ENCODE peak calls at places on chromosomes 4 and X, in eight cellular contexts. B, I, S, E, M, Y, Z and O are unnamed samples.

GRCh38 chr4:26859762-26860156 is 882 bp upstream of the STIM2 start:
- DNase-seq in S (no peak), I (no peak), E (no peak), M (no peak), Y (no peak), B (no peak), Z (no peak), O (no peak)

GRCh38 chrX:141669689-141670088 is 28.9 kb downstream of the SPANXD start:
- DNase-seq in Z (no peak), Y (no peak), S (no peak), I (no peak), M (no peak), B (no peak), E (no peak), O (no peak)

GRCh38 chrX:140713174-140713539 is 3.6 kb downstream of the LINC00632 start:
- DNase-seq in E (no peak), S (no peak), B (no peak), M (no peak), I (peak; percentile 36), Z (no peak), Y (no peak), O (no peak)

GRCh38 chr4:113358784-113359183 is 309.3 kb downstream of the ANK2 start:
- DNase-seq in E (no peak), Y (no peak), M (no peak), B (no peak), Z (no peak), I (peak; percentile 7), S (no peak), O (no peak)

GRCh38 chr4:3201718-3202702 is 46.9 kb upstream of the MSANTD1 start:
- DNase-seq in M (no peak), I (peak; percentile 93), Z (no peak), Y (peak; percentile 61), S (no peak), B (no peak), E (peak; percentile 78), O (no peak)

GRCh38 chr4:70833701-70834100 is 6.0 kb downstream of the GRSF1 start:
- DNase-seq in S (no peak), Z (no peak), B (no peak), E (no peak), I (no peak), Y (no peak), M (no peak), O (no peak)

GRCh38 chr4:82613111-82613510 is 51.3 kb upstream of the TMEM150C start:
- DNase-seq in I (no peak), Z (no peak), Y (no peak), E (no peak), M (no peak), B (no peak), S (no peak), O (no peak)

GRCh38 chr4:145195167-145195952 is 15.0 kb upstream of the OTUD4 start:
- DNase-seq in E (no peak), Y (peak; percentile 40), S (no peak), M (no peak), B (no peak), I (peak; percentile 29), Z (no peak), O (no peak)

GRCh38 chr4:78369691-78370090 is 181.9 kb upstream of the ANXA3 start:
- DNase-seq in E (no peak), I (no peak), Z (no peak), M (peak; percentile 52), S (no peak), B (no peak), Y (no peak), O (no peak)

GRCh38 chr4:121071640-121072037 is 696 bp downstream of the NDNF start:
- DNase-seq in E (no peak), I (no peak), Z (no peak), S (no peak), Y (no peak), B (no peak), M (no peak), O (no peak)

GRCh38 chrX:153878969-153879653 is 6.9 kb downstream of the L1CAM start:
- DNase-seq in Y (peak; percentile 52), E (no peak), S (no peak), B (no peak), Z (no peak), M (peak; percentile 54), I (peak; percentile 79), O (peak; percentile 24)

GRCh38 chr4:3371581-3372001 is 70.2 kb upstream of the HGFAC start:
- DNase-seq in B (no peak), I (peak; percentile 36), S (no peak), Y (no peak), E (no peak), Z (no peak), M (no peak), O (no peak)

GRCh38 chrX:150347471-150347870 is 15.6 kb upstream of the MAMLD1 start:
- DNase-seq in I (no peak), B (no peak), Y (no peak), E (no peak), S (no peak), Z (no peak), M (no peak), O (no peak)

GRCh38 chrX:42746606-42747005 is 31.4 kb downstream of the PPP1R2C start:
- DNase-seq in M (no peak), Y (no peak), I (peak; percentile 25), B (no peak), E (no peak), S (no peak), Z (no peak), O (no peak)

GRCh38 chr4:108080752-108081151 is 88.0 kb downstream of the LEF1 start:
- DNase-seq in E (peak; percentile 66), B (no peak), Z (no peak), I (no peak), Y (no peak), S (no peak), M (no peak), O (no peak)

GRCh38 chr4:45131020-45131419 is 404.7 kb upstream of the GNPDA2 start:
- DNase-seq in M (no peak), I (no peak), B (no peak), S (no peak), Y (no peak), E (no peak), Z (no peak), O (no peak)

GRCh38 chr4:58553679-58554078 is 1443.5 kb upstream of the IGFBP7 start:
- DNase-seq in B (no peak), M (no peak), Z (no peak), E (no peak), I (no peak), S (no peak), Y (no peak), O (no peak)

GRCh38 chrX:39645059-39645895 is 452.5 kb downstream of the BCOR start:
- DNase-seq in E (no peak), I (peak; percentile 71), M (no peak), B (no peak), Z (no peak), S (no peak), Y (no peak), O (no peak)

GRCh38 chrX:108731144-108731543 is 5.2 kb downstream of the IRS4 start:
- DNase-seq in Y (no peak), E (no peak), S (no peak), B (no peak), I (no peak), M (no peak), Z (no peak), O (no peak)

GRCh38 chr4:129926936-129927335 is 831.0 kb downstream of the C4orf33 start:
- DNase-seq in Z (no peak), I (peak; percentile 47), E (no peak), B (no peak), S (no peak), Y (no peak), M (no peak), O (no peak)

GRCh38 chr4:42865572-42866189 is 26.8 kb upstream of the GRXCR1 start:
- DNase-seq in Y (peak; percentile 29), M (peak; percentile 55), Z (peak; percentile 36), B (no peak), S (no peak), I (peak; percentile 67), E (peak; percentile 26), O (peak; percentile 61)
- TF ChIP-seq CTCF in Y (peak; percentile 74), M (peak; percentile 69), Z (peak; percentile 82), B (peak; percentile 80), S (peak; percentile 35), I (peak; percentile 76), E (peak; percentile 75), O (peak; percentile 83)

DNA sequence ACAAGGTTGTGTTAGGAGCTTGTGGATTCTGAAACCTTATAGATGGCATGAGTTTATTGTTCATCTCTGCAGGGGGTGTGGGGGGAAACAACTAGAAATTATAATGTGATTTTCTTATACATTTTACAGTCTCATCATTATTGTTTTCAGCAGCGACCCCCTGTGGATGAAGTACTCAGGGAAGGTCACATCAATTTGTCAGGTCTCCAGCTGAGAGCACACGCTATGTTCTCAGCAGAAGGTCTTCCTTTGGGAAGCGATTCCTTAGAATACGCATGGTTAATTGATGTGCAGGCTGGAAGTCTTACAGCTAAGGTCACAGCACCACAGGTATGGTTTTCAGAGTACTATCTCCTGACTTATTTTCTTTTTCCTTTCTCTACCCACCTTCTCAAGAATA is 72.2 kb downstream of the BLTP1 start:
- DNase-seq in S (no peak), B (no peak), I (no peak), M (peak; percentile 11), Z (no peak), Y (no peak), E (no peak), O (peak; percentile 11)
- TF ChIP-seq CTCF in S (no peak), B (peak; percentile 26), I (no peak), M (no peak), Z (peak; percentile 40), Y (no peak), E (no peak), O (peak; percentile 28)

GRCh38 chr4:139776235-139776634 is 110.6 kb downstream of the MGST2 start:
- DNase-seq in I (no peak), Z (no peak), B (no peak), S (no peak), M (no peak), E (no peak), Y (no peak), O (no peak)

GRCh38 chr4:139770361-139770760 is 104.7 kb downstream of the MGST2 start:
- DNase-seq in B (no peak), M (no peak), Z (no peak), I (no peak), S (no peak), Y (no peak), E (no peak), O (no peak)

GRCh38 chr4:139773560-139774318 is 108.1 kb downstream of the MGST2 start:
- DNase-seq in B (no peak), E (no peak), S (no peak), M (no peak), Y (no peak), Z (no peak), I (no peak), O (no peak)

GRCh38 chr4:139777757-139778156 is 112.1 kb downstream of the MGST2 start:
- DNase-seq in I (no peak), Z (no peak), Y (no peak), B (no peak), S (no peak), M (no peak), E (no peak), O (no peak)

GRCh38 chr4:139774759-139775487 is 109.3 kb downstream of the MGST2 start:
- DNase-seq in S (no peak), M (no peak), I (no peak), Z (no peak), Y (no peak), B (no peak), E (no peak), O (no peak)
- TF ChIP-seq CTCF in S (no peak), M (no peak), I (no peak), Z (no peak), Y (no peak), B (no peak), E (no peak), O (no peak)

GRCh38 chrX:57155171-57155570 is 18.0 kb upstream of the SPIN2A start:
- DNase-seq in S (no peak), Z (no peak), Y (no peak), M (no peak), E (no peak), I (peak; percentile 41), B (no peak), O (no peak)

GRCh38 chrX:57156397-57157049 is 19.3 kb upstream of the SPIN2A start:
- DNase-seq in E (no peak), S (no peak), B (no peak), Z (no peak), I (peak; percentile 38), M (peak; percentile 41), Y (no peak), O (no peak)
- TF ChIP-seq CTCF in E (no peak), S (no peak), B (peak; percentile 46), Z (peak; percentile 62), I (peak; percentile 38), M (no peak), Y (peak; percentile 34), O (peak; percentile 61)